ENCODE peak calls at places on chromosome 5, in six cellular contexts. One of them, this sample, is unnamed.

GRCh38 chr5:23026252-23027170 is 173.4 kb upstream of the CDH12 start:
- DNase-seq in body of pancreas: no peak
- DNase-seq in breast epithelium: no peak
- DNase-seq in IMR-90: no peak
- DNase-seq in stomach: no peak
- DNase-seq in AG10803: no peak
- DNase-seq in this sample: peak

GRCh38 chr5:43316421-43316820 is 3.2 kb upstream of the HMGCS1 start:
- DNase-seq in body of pancreas: no peak
- DNase-seq in breast epithelium: no peak
- DNase-seq in IMR-90: no peak
- DNase-seq in stomach: no peak
- DNase-seq in AG10803: no peak
- DNase-seq in this sample: no peak

GRCh38 chr5:142785211-142785610 is 15.0 kb downstream of the ARHGAP26 start:
- DNase-seq in body of pancreas: no peak
- DNase-seq in breast epithelium: no peak
- DNase-seq in IMR-90: no peak
- DNase-seq in stomach: no peak
- DNase-seq in AG10803: no peak
- DNase-seq in this sample: no peak

GRCh38 chr5:142225141-142225540 is 99.7 kb downstream of the SPRY4 start:
- DNase-seq in body of pancreas: no peak
- DNase-seq in breast epithelium: no peak
- DNase-seq in IMR-90: no peak
- DNase-seq in stomach: no peak
- DNase-seq in AG10803: no peak
- DNase-seq in this sample: no peak

GRCh38 chr5:7539571-7539970 is 143.6 kb downstream of the ADCY2 start:
- DNase-seq in body of pancreas: no peak
- DNase-seq in breast epithelium: no peak
- DNase-seq in IMR-90: no peak
- DNase-seq in stomach: no peak
- DNase-seq in AG10803: no peak
- DNase-seq in this sample: no peak

GRCh38 chr5:146698651-146699050 is 179.9 kb downstream of the PPP2R2B start:
- DNase-seq in body of pancreas: no peak
- DNase-seq in breast epithelium: no peak
- DNase-seq in IMR-90: no peak
- DNase-seq in stomach: no peak
- DNase-seq in AG10803: no peak
- DNase-seq in this sample: no peak

GRCh38 chr5:90548069-90548593 is 10.5 kb upstream of the ADGRV1 start:
- DNase-seq in body of pancreas: peak
- DNase-seq in breast epithelium: no peak
- DNase-seq in IMR-90: no peak
- DNase-seq in stomach: peak
- DNase-seq in AG10803: no peak
- DNase-seq in this sample: no peak

GRCh38 chr5:54383941-54384340 is 71.6 kb upstream of the HSPB3 start:
- DNase-seq in body of pancreas: no peak
- DNase-seq in breast epithelium: no peak
- DNase-seq in IMR-90: no peak
- DNase-seq in stomach: no peak
- DNase-seq in AG10803: no peak
- DNase-seq in this sample: no peak

GRCh38 chr5:150122158-150122510 is 33.5 kb downstream of the PDGFRB start:
- DNase-seq in body of pancreas: no peak
- DNase-seq in breast epithelium: no peak
- DNase-seq in IMR-90: no peak
- DNase-seq in stomach: peak
- DNase-seq in AG10803: no peak
- DNase-seq in this sample: no peak

GRCh38 chr5:850511-851006 is at the start of gene ZDHHC11:
- DNase-seq in body of pancreas: peak
- DNase-seq in breast epithelium: peak
- DNase-seq in IMR-90: no peak
- DNase-seq in stomach: peak
- DNase-seq in AG10803: no peak
- DNase-seq in this sample: no peak

GRCh38 chr5:150434502-150434901 is 15.0 kb downstream of the RPS14 start:
- DNase-seq in body of pancreas: no peak
- DNase-seq in breast epithelium: peak
- DNase-seq in IMR-90: peak
- DNase-seq in stomach: no peak
- DNase-seq in AG10803: peak
- DNase-seq in this sample: peak

GRCh38 chr5:29697786-29698414 is 1495.6 kb upstream of the CDH6 start:
- DNase-seq in body of pancreas: no peak
- DNase-seq in breast epithelium: no peak
- DNase-seq in IMR-90: no peak
- DNase-seq in stomach: no peak
- DNase-seq in AG10803: no peak
- DNase-seq in this sample: no peak

GRCh38 chr5:59317023-59317771 is 576.3 kb downstream of the PDE4D start:
- DNase-seq in body of pancreas: no peak
- DNase-seq in breast epithelium: no peak
- DNase-seq in IMR-90: peak
- DNase-seq in stomach: no peak
- DNase-seq in AG10803: no peak
- DNase-seq in this sample: peak

GRCh38 chr5:126414874-126415502 is 8.2 kb upstream of the GRAMD2B start:
- DNase-seq in body of pancreas: peak
- DNase-seq in breast epithelium: peak
- DNase-seq in IMR-90: peak
- DNase-seq in stomach: no peak
- DNase-seq in AG10803: peak
- DNase-seq in this sample: peak

GRCh38 chr5:3019045-3019444 is 267.6 kb upstream of the IRX2 start:
- DNase-seq in body of pancreas: no peak
- DNase-seq in breast epithelium: no peak
- DNase-seq in IMR-90: no peak
- DNase-seq in stomach: no peak
- DNase-seq in AG10803: no peak
- DNase-seq in this sample: no peak

GRCh38 chr5:163943546-163943945 is 438.1 kb downstream of the MAT2B start:
- DNase-seq in body of pancreas: no peak
- DNase-seq in breast epithelium: no peak
- DNase-seq in IMR-90: peak
- DNase-seq in stomach: no peak
- DNase-seq in AG10803: peak
- DNase-seq in this sample: peak
- H3K4me3 ChIP-seq in body of pancreas: no peak
- H3K4me3 ChIP-seq in breast epithelium: no peak
- H3K4me3 ChIP-seq in IMR-90: no peak
- H3K4me3 ChIP-seq in stomach: no peak
- H3K4me3 ChIP-seq in AG10803: no peak
- H3K4me3 ChIP-seq in this sample: no peak

DNA sequence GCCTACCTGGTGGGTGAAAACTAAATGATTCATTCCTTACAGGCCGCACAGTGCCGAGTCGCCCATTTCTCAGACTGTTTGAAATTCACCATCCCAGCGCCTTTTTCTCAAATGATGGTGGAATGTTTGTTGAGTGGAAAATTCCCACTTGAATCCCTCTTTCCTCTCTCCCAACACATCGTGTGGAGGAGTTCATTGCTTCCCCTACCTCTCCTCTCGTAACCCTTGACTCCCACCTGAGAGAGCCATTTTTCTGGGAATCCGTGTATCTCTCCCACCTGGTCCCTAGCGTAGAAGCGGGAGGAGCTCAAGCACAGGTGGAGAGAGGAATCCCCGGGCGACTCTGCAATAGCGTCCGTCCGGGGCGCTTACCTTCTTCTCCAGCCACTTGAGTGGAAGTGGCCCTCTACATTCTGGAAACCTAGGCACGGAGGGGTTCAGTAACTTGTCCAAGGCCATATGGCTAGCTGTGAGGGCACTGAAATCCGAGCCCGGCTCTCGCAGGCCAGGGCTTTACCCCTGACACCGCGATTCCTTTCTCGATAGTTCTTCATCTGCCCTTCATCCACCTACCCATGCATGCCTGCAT is 661 bp downstream of the OSMR start:
- DNase-seq in body of pancreas: peak
- DNase-seq in breast epithelium: no peak
- DNase-seq in IMR-90: peak
- DNase-seq in stomach: no peak
- DNase-seq in AG10803: peak
- DNase-seq in this sample: no peak
- H3K4me3 ChIP-seq in body of pancreas: peak
- H3K4me3 ChIP-seq in breast epithelium: peak
- H3K4me3 ChIP-seq in IMR-90: peak
- H3K4me3 ChIP-seq in stomach: peak
- H3K4me3 ChIP-seq in AG10803: peak
- H3K4me3 ChIP-seq in this sample: peak

GRCh38 chr5:72107874-72108199 is 562 bp downstream of the MAP1B start:
- DNase-seq in body of pancreas: no peak
- DNase-seq in breast epithelium: no peak
- DNase-seq in IMR-90: no peak
- DNase-seq in stomach: no peak
- DNase-seq in AG10803: no peak
- DNase-seq in this sample: no peak
- H3K4me3 ChIP-seq in body of pancreas: peak
- H3K4me3 ChIP-seq in breast epithelium: peak
- H3K4me3 ChIP-seq in IMR-90: peak
- H3K4me3 ChIP-seq in stomach: peak
- H3K4me3 ChIP-seq in AG10803: peak
- H3K4me3 ChIP-seq in this sample: peak

DNA sequence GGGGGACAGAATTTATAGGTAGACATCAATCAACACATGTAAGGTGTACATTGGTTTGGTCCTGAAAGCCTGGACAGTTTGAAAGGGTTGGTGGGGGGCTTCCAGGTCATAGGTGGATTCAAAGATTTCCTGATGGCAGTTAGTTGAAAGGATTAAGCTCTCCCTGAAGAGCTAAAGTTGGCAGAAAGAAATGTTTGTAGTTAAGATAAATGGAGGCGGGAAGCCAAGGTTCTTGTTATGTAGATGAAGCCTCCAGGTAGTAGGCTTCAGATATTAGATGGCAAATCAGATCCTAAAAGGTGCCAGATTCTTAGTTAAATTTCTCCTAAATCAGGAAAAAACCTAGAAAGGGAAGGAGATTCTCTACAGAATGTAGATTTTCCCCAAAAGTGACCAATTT is 9.0 kb upstream of the LRRTM2 start:
- DNase-seq in body of pancreas: no peak
- DNase-seq in breast epithelium: no peak
- DNase-seq in IMR-90: no peak
- DNase-seq in stomach: no peak
- DNase-seq in AG10803: no peak
- DNase-seq in this sample: no peak
- H3K4me3 ChIP-seq in body of pancreas: no peak
- H3K4me3 ChIP-seq in breast epithelium: no peak
- H3K4me3 ChIP-seq in IMR-90: no peak
- H3K4me3 ChIP-seq in stomach: no peak
- H3K4me3 ChIP-seq in AG10803: no peak
- H3K4me3 ChIP-seq in this sample: no peak

GRCh38 chr5:28374492-28374934 is 1336.1 kb upstream of the CDH9 start:
- DNase-seq in body of pancreas: no peak
- DNase-seq in breast epithelium: no peak
- DNase-seq in IMR-90: no peak
- DNase-seq in stomach: no peak
- DNase-seq in AG10803: no peak
- DNase-seq in this sample: peak

GRCh38 chr5:28380172-28380571 is 1341.8 kb upstream of the CDH9 start:
- DNase-seq in body of pancreas: no peak
- DNase-seq in breast epithelium: no peak
- DNase-seq in IMR-90: no peak
- DNase-seq in stomach: no peak
- DNase-seq in AG10803: no peak
- DNase-seq in this sample: no peak
- H3K4me3 ChIP-seq in body of pancreas: no peak
- H3K4me3 ChIP-seq in breast epithelium: no peak
- H3K4me3 ChIP-seq in IMR-90: no peak
- H3K4me3 ChIP-seq in stomach: no peak
- H3K4me3 ChIP-seq in AG10803: no peak
- H3K4me3 ChIP-seq in this sample: no peak

GRCh38 chr5:172584638-172585037 is 56.4 kb upstream of the NEURL1B start:
- DNase-seq in body of pancreas: no peak
- DNase-seq in breast epithelium: no peak
- DNase-seq in IMR-90: no peak
- DNase-seq in stomach: no peak
- DNase-seq in AG10803: no peak
- DNase-seq in this sample: no peak

GRCh38 chr5:172585114-172585513 is 55.9 kb upstream of the NEURL1B start:
- DNase-seq in body of pancreas: no peak
- DNase-seq in breast epithelium: no peak
- DNase-seq in IMR-90: no peak
- DNase-seq in stomach: no peak
- DNase-seq in AG10803: no peak
- DNase-seq in this sample: no peak

GRCh38 chr5:172588380-172588779 is 52.7 kb upstream of the NEURL1B start:
- DNase-seq in body of pancreas: no peak
- DNase-seq in breast epithelium: no peak
- DNase-seq in IMR-90: no peak
- DNase-seq in stomach: no peak
- DNase-seq in AG10803: no peak
- DNase-seq in this sample: no peak

GRCh38 chr5:172586118-172587060 is 54.7 kb upstream of the NEURL1B start:
- DNase-seq in body of pancreas: no peak
- DNase-seq in breast epithelium: no peak
- DNase-seq in IMR-90: no peak
- DNase-seq in stomach: peak
- DNase-seq in AG10803: no peak
- DNase-seq in this sample: no peak

DNA sequence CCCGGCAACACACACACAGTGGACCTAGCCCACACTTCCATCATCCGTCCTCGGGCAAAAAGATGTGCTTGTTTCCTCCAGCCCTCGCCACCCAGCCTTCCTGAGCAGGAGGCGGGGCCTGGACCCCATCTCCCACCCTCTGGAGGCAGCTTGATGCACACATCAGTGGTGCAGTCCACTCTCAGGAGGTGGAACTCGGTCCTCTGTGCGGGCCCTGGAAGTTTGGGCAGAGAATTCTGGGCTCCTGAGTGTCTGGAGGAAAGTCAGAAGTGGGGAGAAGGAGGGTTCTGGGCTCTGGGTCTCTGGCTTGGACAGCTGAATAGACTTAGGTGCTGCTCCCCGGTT is 54.0 kb upstream of the NEURL1B start:
- DNase-seq in body of pancreas: no peak
- DNase-seq in breast epithelium: no peak
- DNase-seq in IMR-90: no peak
- DNase-seq in stomach: no peak
- DNase-seq in AG10803: no peak
- DNase-seq in this sample: no peak
- H3K4me3 ChIP-seq in body of pancreas: no peak
- H3K4me3 ChIP-seq in breast epithelium: no peak
- H3K4me3 ChIP-seq in IMR-90: no peak
- H3K4me3 ChIP-seq in stomach: no peak
- H3K4me3 ChIP-seq in AG10803: no peak
- H3K4me3 ChIP-seq in this sample: no peak

GRCh38 chr5:119343766-119344165 is 12.1 kb upstream of the TNFAIP8 start:
- DNase-seq in body of pancreas: no peak
- DNase-seq in breast epithelium: no peak
- DNase-seq in IMR-90: peak
- DNase-seq in stomach: no peak
- DNase-seq in AG10803: no peak
- DNase-seq in this sample: no peak
- H3K4me3 ChIP-seq in body of pancreas: no peak
- H3K4me3 ChIP-seq in breast epithelium: no peak
- H3K4me3 ChIP-seq in IMR-90: no peak
- H3K4me3 ChIP-seq in stomach: no peak
- H3K4me3 ChIP-seq in AG10803: no peak
- H3K4me3 ChIP-seq in this sample: no peak

This sample was measured in fibroblast of pulmonary artery.